ENCODE peak calls at places on chromosomes 16 and 17, in five cellular contexts. I is stomach, F is body of pancreas, E is heart left ventricle, V is fibroblast of pulmonary artery. Q is an unnamed sample.

GRCh38 chr17:72134560-72135399 is 14.0 kb downstream of the SOX9 start:
- DNase-seq in I (no peak), F (no peak), E (no peak), V (peak; percentile 54), Q (peak; percentile 35)

GRCh38 chr17:50265690-50266306 is 8.5 kb upstream of the TMEM92 start:
- DNase-seq in I (no peak), F (no peak), E (no peak), V (no peak), Q (no peak)

GRCh38 chr16:14280541-14280940 is 209.4 kb downstream of the MRTFB start:
- DNase-seq in I (no peak), F (no peak), E (no peak), V (no peak), Q (peak; percentile 61)

GRCh38 chr17:51472670-51473069 is 212.3 kb downstream of the UTP18 start:
- DNase-seq in I (no peak), F (no peak), E (no peak), V (no peak), Q (no peak)

GRCh38 chr16:79887541-79888540 is 287.3 kb upstream of the MAF start:
- DNase-seq in I (no peak), F (no peak), E (no peak), V (no peak), Q (no peak)

GRCh38 chr16:84266451-84266850 is 26.6 kb upstream of the KCNG4 start:
- DNase-seq in I (no peak), F (peak; percentile 25), E (no peak), V (peak; percentile 75), Q (peak; percentile 32)

GRCh38 chr16:51151951-51152663 is 1.0 kb upstream of the SALL1 start:
- DNase-seq in I (peak; percentile 34), F (peak; percentile 41), E (no peak), V (peak; percentile 79), Q (peak; percentile 93)

GRCh38 chr16:89246383-89246902 is 28.9 kb downstream of the ZNF778 start:
- DNase-seq in I (no peak), F (no peak), E (no peak), V (no peak), Q (no peak)

GRCh38 chr17:58538801-58539410 is 24.5 kb upstream of the MTMR4 start:
- DNase-seq in I (no peak), F (no peak), E (no peak), V (peak; percentile 39), Q (no peak)

GRCh38 chr17:48873212-48873611 is 19.4 kb upstream of the ATP5MC1 start:
- DNase-seq in I (no peak), F (no peak), E (no peak), V (no peak), Q (no peak)

GRCh38 chr17:6018788-6019187 is 51.4 kb upstream of the WSCD1 start:
- DNase-seq in I (no peak), F (no peak), E (no peak), V (no peak), Q (no peak)

GRCh38 chr16:30602595-30603277 is 7.5 kb downstream of the ZNF689 start:
- DNase-seq in I (no peak), F (no peak), E (no peak), V (peak; percentile 16), Q (peak; percentile 48)

GRCh38 chr16:7390974-7391373 is 58.3 kb downstream of the RBFOX1 start:
- DNase-seq in I (no peak), F (no peak), E (no peak), V (no peak), Q (no peak)

GRCh38 chr17:75496005-75496404 is 19.3 kb downstream of the CASKIN2 start:
- DNase-seq in I (no peak), F (no peak), E (no peak), V (no peak), Q (no peak)

GRCh38 chr17:32771396-32771795 is 105.5 kb downstream of the MYO1D start:
- DNase-seq in I (no peak), F (no peak), E (no peak), V (peak; percentile 13), Q (no peak)

GRCh38 chr17:79082311-79083190 is 7.9 kb downstream of the ENGASE start:
- DNase-seq in I (peak; percentile 63), F (peak; percentile 51), E (peak; percentile 75), V (peak; percentile 38), Q (peak; percentile 20)

GRCh38 chr17:44653954-44654353 is 2.3 kb upstream of the MEIOC start:
- DNase-seq in I (no peak), F (no peak), E (no peak), V (no peak), Q (no peak)

GRCh38 chr17:39808409-39808997 is 55.6 kb downstream of the IKZF3 start:
- DNase-seq in I (no peak), F (no peak), E (no peak), V (no peak), Q (no peak)

GRCh38 chr17:31548709-31549108 is 157.2 kb downstream of the RAB11FIP4 start:
- DNase-seq in I (no peak), F (no peak), E (no peak), V (no peak), Q (no peak)

GRCh38 chr16:81469710-81470481 is 25.3 kb downstream of the CMIP start:
- DNase-seq in I (peak; percentile 44), F (no peak), E (peak; percentile 26), V (no peak), Q (no peak)

GRCh38 chr16:58487566-58488351 is 12.2 kb upstream of the NDRG4 start:
- DNase-seq in I (peak; percentile 84), F (peak; percentile 87), E (peak; percentile 94), V (peak; percentile 80), Q (peak; percentile 68)

GRCh38 chr16:77782694-77783093 is 5.7 kb upstream of the VAT1L start:
- DNase-seq in I (no peak), F (no peak), E (no peak), V (no peak), Q (no peak)
- TF ChIP-seq CTCF in I (no peak), F (peak; percentile 43), E (no peak), V (peak; percentile 31), Q (peak; percentile 41)

GRCh38 chr17:7574176-7574953 is 5.1 kb upstream of the CD68 start:
- DNase-seq in I (no peak), F (no peak), E (no peak), V (no peak), Q (no peak)
- H3K4me3 ChIP-seq in I (peak overlapping the region; percentile 98), F (peak overlapping the region; percentile 88), E (peak overlapping the region; percentile 77), V (peak overlapping the region; percentile 96), Q (peak overlapping the region; percentile 97)

GRCh38 chr17:41061969-41062368 is 2.1 kb upstream of the KRTAP2-3 start:
- DNase-seq in I (no peak), F (no peak), E (no peak), V (peak; percentile 65), Q (peak; percentile 99)
- TF ChIP-seq CTCF in I (no peak), F (no peak), E (no peak), V (no peak), Q (peak; percentile 35)

GRCh38 chr16:380837-381787 is 666 bp downstream of the PGAP6 start:
- DNase-seq in I (no peak), F (peak; percentile 43), E (peak; percentile 76), V (no peak), Q (no peak)

GRCh38 chr16:381788-382717 is at the start of gene PGAP6:
- DNase-seq in I (peak; percentile 79), F (peak; percentile 81), E (peak; percentile 84), V (peak; percentile 42), Q (peak; percentile 53)

GRCh38 chr16:386641-387156 is 4.9 kb upstream of the PGAP6 start:
- DNase-seq in I (no peak), F (no peak), E (no peak), V (no peak), Q (no peak)

GRCh38 chr16:379961-380836 is 1.6 kb downstream of the PGAP6 start:
- DNase-seq in I (no peak), F (peak; percentile 26), E (no peak), V (no peak), Q (no peak)

DNA sequence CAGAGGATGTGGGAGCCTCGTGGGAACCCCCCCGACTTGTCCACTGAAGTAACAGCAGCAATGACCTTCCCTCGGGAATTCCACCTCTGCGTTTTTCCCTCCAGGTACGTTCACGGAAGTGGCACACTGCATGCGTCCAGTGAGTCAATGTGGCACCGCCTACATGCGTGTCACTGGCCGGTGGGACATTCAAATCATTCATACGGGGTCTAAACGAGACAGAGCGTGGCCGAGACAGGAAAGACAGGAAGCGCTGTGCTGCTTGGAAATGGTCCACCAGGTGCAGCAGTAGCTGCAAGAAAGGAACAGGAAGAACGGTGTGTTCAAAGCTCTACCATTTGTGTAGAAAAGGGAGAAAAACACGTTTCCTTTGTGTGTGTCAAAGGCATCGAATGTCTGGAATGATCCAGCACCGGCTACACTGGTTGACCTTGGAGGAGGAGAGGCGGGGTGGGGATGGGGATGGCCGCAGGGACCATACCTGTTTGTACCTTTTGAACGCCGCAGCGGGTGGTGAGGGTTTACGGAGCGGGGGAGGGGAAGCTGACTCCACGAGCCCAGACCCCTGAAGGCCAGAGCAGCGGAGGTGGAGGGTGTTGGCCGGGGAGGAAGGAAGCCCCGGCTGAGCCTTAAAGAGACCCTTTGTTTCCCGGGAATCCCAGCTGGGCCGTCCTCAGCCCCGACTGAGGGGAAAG is 1.7 kb upstream of the PGAP6 start:
- DNase-seq in I (peak; percentile 81), F (peak; percentile 82), E (no peak), V (no peak), Q (no peak)
- H3K4me3 ChIP-seq in I (peak overlapping the region; percentile 87), F (no peak overlapping the region), E (peak overlapping the region; percentile 68), V (peak overlapping the region; percentile 22), Q (no peak overlapping the region)

Q was measured in AG10803.